ENCODE peak calls at places on chromosomes 6 and 20, in five cellular contexts. X is stomach, V is brain microvascular endothelial cell, U is body of pancreas, Y is A549. O is an unnamed sample.

GRCh38 chr6:6885521-6886088 is 222.2 kb upstream of the RREB1 start:
- DNase-seq in X (peak; percentile 38), V (no peak), U (no peak), Y (no peak), O (no peak)

GRCh38 chr20:2172305-2173175 is 70.9 kb downstream of the STK35 start:
- DNase-seq in X (peak; percentile 80), V (peak; percentile 38), U (peak; percentile 72), Y (peak; percentile 59), O (peak; percentile 76)

GRCh38 chr6:75266716-75267291 is 17.8 kb downstream of the TMEM30A start:
- DNase-seq in X (no peak), V (no peak), U (no peak), Y (peak; percentile 54), O (peak; percentile 49)

GRCh38 chr6:47165918-47166317 is 123.8 kb upstream of the ADGRF1 start:
- DNase-seq in X (no peak), V (peak; percentile 24), U (no peak), Y (no peak), O (no peak)

GRCh38 chr6:115064680-115065079 is 721.9 kb upstream of the HS3ST5 start:
- DNase-seq in X (no peak), V (no peak), U (no peak), Y (no peak), O (no peak)

GRCh38 chr6:73302339-73302738 is 39.3 kb upstream of the KHDC1 start:
- DNase-seq in X (no peak), V (no peak), U (no peak), Y (no peak), O (no peak)

GRCh38 chr20:41654292-41654691 is 36.1 kb upstream of the CHD6 start:
- DNase-seq in X (peak; percentile 69), V (no peak), U (peak; percentile 14), Y (no peak), O (no peak)

GRCh38 chr6:154496191-154496590 is 14.3 kb downstream of the CNKSR3 start:
- DNase-seq in X (no peak), V (no peak), U (no peak), Y (no peak), O (no peak)

GRCh38 chr20:37945034-37945660 is 42.2 kb downstream of the VSTM2L start:
- DNase-seq in X (peak; percentile 24), V (no peak), U (no peak), Y (no peak), O (no peak)

GRCh38 chr6:100281471-100281878 is 183.2 kb downstream of the SIM1 start:
- DNase-seq in X (no peak), V (no peak), U (no peak), Y (no peak), O (no peak)

GRCh38 chr6:5151955-5152401 is 66.8 kb downstream of the PPP1R3G start:
- DNase-seq in X (no peak), V (peak; percentile 91), U (no peak), Y (peak; percentile 3), O (peak; percentile 62)

GRCh38 chr6:75528423-75528822 is 34.8 kb upstream of the FILIP1 start:
- DNase-seq in X (no peak), V (no peak), U (no peak), Y (no peak), O (no peak)

GRCh38 chr6:96917098-96917497 is 7.4 kb upstream of the KLHL32 start:
- DNase-seq in X (no peak), V (no peak), U (no peak), Y (no peak), O (no peak)

GRCh38 chr6:2244261-2245102 is 923 bp downstream of the GMDS start:
- DNase-seq in X (peak; percentile 41), V (no peak), U (peak; percentile 51), Y (no peak), O (peak; percentile 15)

GRCh38 chr20:1401431-1401907 is 8.6 kb upstream of the FKBP1A start:
- DNase-seq in X (no peak), V (no peak), U (no peak), Y (no peak), O (no peak)

GRCh38 chr6:160306284-160306683 is 41.9 kb upstream of the SLC22A3 start:
- DNase-seq in X (no peak), V (no peak), U (no peak), Y (no peak), O (no peak)

GRCh38 chr6:106631356-106631755 is 2.0 kb downstream of the QRSL1 start:
- DNase-seq in X (no peak), V (no peak), U (no peak), Y (no peak), O (no peak)

DNA sequence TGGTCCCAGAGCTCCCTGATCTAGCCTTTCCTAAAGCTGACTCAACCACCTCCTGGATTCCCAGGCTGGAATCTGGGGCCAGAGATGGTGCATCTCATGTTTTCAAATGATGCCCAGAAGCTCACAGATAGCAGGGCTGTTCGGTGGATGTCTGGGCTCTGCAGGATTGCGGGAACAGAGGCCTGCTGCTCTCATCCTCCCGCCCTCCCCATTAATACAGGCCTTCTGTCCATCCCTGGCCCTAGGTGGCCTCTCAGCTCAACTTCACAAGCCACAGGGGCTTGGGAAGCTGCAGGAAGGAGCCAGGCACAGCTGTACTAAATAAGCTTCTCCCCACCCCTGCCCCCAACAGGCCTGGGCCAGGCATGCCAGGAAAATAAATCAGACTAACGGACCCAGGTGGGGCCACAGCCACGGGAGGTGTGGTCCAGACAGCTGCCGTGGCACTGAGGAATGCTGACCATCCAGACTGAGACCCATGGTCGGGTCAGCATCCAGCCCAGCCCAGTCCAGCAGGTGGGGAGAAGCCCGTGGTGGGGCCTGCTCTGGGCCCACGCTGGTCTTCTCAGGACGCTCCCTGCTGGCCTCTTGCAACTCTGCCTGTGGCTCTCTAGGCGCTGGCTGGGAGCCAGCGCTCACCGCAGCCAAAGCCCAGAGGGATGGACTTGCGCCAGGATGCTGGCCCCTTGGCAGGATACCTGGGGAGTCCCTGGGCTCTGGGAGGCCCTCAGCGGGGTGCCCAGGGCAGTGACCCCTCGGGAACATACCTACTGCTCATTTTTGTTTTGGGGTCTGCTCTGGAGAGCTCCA is 8.5 kb upstream of the YTHDF1 start:
- DNase-seq in X (peak; percentile 74), V (peak; percentile 27), U (peak; percentile 54), Y (peak; percentile 91), O (peak; percentile 63)
- TF ChIP-seq CTCF in X (no peak), V (peak; percentile 56), U (no peak), Y (peak; percentile 38), O (peak; percentile 59)

GRCh38 chr6:36196880-36197548 is 470 bp downstream of the BRPF3 start:
- DNase-seq in X (peak; percentile 100), V (peak; percentile 97), U (peak; percentile 99), Y (peak; percentile 94), O (peak; percentile 100)

GRCh38 chr6:36196049-36196879 is at the start of gene BRPF3:
- DNase-seq in X (peak; percentile 81), V (peak; percentile 42), U (peak; percentile 81), Y (peak; percentile 57), O (peak; percentile 74)

GRCh38 chr6:36198986-36199385 is 2.4 kb downstream of the BRPF3 start:
- DNase-seq in X (no peak), V (no peak), U (no peak), Y (no peak), O (no peak)

GRCh38 chr6:36197739-36198221 is 1.2 kb downstream of the BRPF3 start:
- DNase-seq in X (no peak), V (no peak), U (peak; percentile 22), Y (no peak), O (no peak)

GRCh38 chr6:36195471-36196048 is 984 bp upstream of the BRPF3 start:
- DNase-seq in X (no peak), V (no peak), U (no peak), Y (no peak), O (no peak)
- H3K27ac ChIP-seq in X (peak overlapping the region; percentile 94), V (no peak overlapping the region), U (peak overlapping the region; percentile 92), Y (peak overlapping the region; percentile 100), O (peak overlapping the region; percentile 87)

GRCh38 chr6:13883966-13884365 is 40.8 kb upstream of the RNF182 start:
- DNase-seq in X (no peak), V (no peak), U (no peak), Y (no peak), O (no peak)

GRCh38 chr6:13881621-13882165 is 43.1 kb upstream of the RNF182 start:
- DNase-seq in X (no peak), V (no peak), U (no peak), Y (no peak), O (no peak)

GRCh38 chr6:13892007-13892640 is 32.6 kb upstream of the RNF182 start:
- DNase-seq in X (no peak), V (no peak), U (no peak), Y (no peak), O (no peak)

DNA sequence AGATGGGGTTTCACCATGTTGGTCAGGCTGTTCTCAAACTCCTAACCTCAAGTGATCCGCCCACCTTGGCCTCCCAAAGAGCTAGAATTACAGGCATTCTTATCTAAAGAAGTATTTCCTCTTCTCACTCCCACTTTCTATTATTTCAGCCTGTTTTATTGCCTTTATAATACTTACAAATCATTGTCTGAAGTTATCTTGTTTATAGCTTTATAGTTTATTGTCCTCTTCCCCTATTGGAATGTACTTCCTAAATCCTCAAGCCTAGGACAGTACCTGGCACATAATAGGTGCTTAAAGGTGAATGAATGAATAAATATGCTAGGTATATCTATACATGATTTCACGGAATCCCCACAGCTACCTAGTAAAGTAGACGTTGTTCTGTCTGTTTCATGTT is 37.8 kb upstream of the RNF182 start:
- DNase-seq in X (no peak), V (peak; percentile 11), U (no peak), Y (no peak), O (no peak)
- TF ChIP-seq CTCF in X (no peak), V (no peak), U (no peak), Y (no peak), O (no peak)

GRCh38 chr6:39217177-39217864 is 12.0 kb downstream of the KCNK5 start:
- DNase-seq in X (peak; percentile 51), V (peak; percentile 22), U (no peak), Y (peak; percentile 45), O (no peak)
- H3K27ac ChIP-seq in X (peak overlapping the region; percentile 25), V (no peak overlapping the region), U (peak overlapping the region; percentile 86), Y (peak overlapping the region; percentile 68), O (no peak overlapping the region)

GRCh38 chr6:71855406-71855805 is 30.9 kb upstream of the RIMS1 start:
- DNase-seq in X (no peak), V (no peak), U (no peak), Y (peak; percentile 5), O (no peak)
- TF ChIP-seq CTCF in X (no peak), V (no peak), U (no peak), Y (no peak), O (no peak)

GRCh38 chr20:9100721-9101120 is 31.8 kb downstream of the PLCB4 start:
- DNase-seq in X (no peak), V (no peak), U (no peak), Y (no peak), O (no peak)
- H3K27ac ChIP-seq in X (no peak overlapping the region), V (no peak overlapping the region), U (no peak overlapping the region), Y (no peak overlapping the region), O (no peak overlapping the region)

DNA sequence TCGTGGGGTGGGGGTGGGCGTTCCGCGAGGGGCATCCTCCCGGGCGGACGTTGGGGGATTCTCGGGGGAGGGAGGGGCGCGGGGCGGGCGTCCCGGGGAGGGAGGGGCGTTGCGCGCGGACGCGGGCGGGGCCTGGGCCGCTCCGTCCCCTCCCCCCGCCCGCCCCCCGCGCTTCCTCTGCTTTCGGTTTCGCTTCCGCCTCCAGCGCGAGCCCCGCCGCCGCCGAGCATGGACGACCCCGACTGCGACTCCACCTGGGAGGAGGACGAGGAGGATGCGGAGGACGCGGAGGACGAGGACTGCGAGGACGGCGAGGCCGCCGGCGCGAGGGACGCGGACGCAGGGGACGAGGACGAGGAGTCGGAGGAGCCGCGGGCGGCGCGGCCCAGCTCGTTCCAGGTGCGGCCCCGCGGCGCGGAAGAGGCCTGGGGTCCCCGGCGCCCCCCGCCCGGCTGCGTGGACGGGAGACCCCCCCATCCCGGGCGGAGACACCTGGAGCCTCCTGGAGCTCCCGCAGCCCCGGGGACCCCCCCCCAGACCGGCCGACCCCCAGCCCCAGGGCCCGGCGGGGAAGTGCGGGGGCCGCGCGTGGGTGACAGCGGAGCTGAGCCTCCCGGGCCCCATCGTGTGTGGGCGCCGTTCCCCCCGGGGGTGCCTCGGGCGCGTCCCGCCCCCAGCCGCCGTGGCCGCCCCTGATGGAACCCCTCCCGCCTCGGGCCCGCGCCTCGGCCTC is at the start of gene OGFR:
- DNase-seq in X (peak; percentile 69), V (no peak), U (peak; percentile 60), Y (no peak), O (peak; percentile 92)
- TF ChIP-seq CTCF in X (no peak), V (no peak), U (no peak), Y (no peak), O (no peak)

O was measured in RWPE1.